ENCODE peak calls at places on chromosomes 5 and 9, in ten cellular contexts. P, S, T, O, L, Z, F, M, X and V are unnamed samples.

GRCh38 chr5:154647760-154648143 is 107.4 kb upstream of the LARP1 start:
- DNase-seq in P (no peak), S (no peak), T (no peak), O (no peak), L (no peak), Z (no peak), F (no peak), M (no peak), X (no peak), V (no peak)

GRCh38 chr5:62538017-62538942 is 40.3 kb upstream of the LRRC70 start:
- DNase-seq in P (no peak), S (no peak), T (no peak), O (peak; percentile 24), L (no peak), Z (no peak), F (no peak), M (peak; percentile 24), X (no peak), V (no peak)

GRCh38 chr9:27529316-27530278 is at the start of gene MOB3B:
- DNase-seq in P (peak; percentile 90), S (no peak), T (peak; percentile 75), O (peak; percentile 33), L (peak; percentile 55), Z (peak; percentile 95), F (peak; percentile 87), M (peak; percentile 21), X (peak; percentile 93), V (peak; percentile 62)

GRCh38 chr9:124500796-124501611 is 6.2 kb downstream of the NR5A1 start:
- DNase-seq in P (no peak), S (no peak), T (no peak), O (no peak), L (no peak), Z (no peak), F (peak; percentile 32), M (no peak), X (no peak), V (no peak)

GRCh38 chr9:81578606-81579005 is 110.7 kb downstream of the TLE1 start:
- DNase-seq in P (no peak), S (no peak), T (no peak), O (peak; percentile 88), L (no peak), Z (no peak), F (no peak), M (no peak), X (no peak), V (no peak)

GRCh38 chr5:128684951-128685350 is 146.9 kb upstream of the FBN2 start:
- DNase-seq in P (no peak), S (no peak), T (no peak), O (no peak), L (no peak), Z (no peak), F (no peak), M (no peak), X (no peak), V (no peak)

GRCh38 chr9:407255-407654 is 192.6 kb downstream of the DOCK8 start:
- DNase-seq in P (no peak), S (no peak), T (no peak), O (no peak), L (no peak), Z (no peak), F (no peak), M (no peak), X (no peak), V (no peak)

GRCh38 chr5:96896285-96896711 is 20.0 kb downstream of the ERAP2 start:
- DNase-seq in P (no peak), S (no peak), T (no peak), O (no peak), L (no peak), Z (no peak), F (no peak), M (no peak), X (no peak), V (no peak)

GRCh38 chr9:112361602-112362001 is 18.3 kb upstream of the HSDL2 start:
- DNase-seq in P (no peak), S (no peak), T (peak; percentile 58), O (peak; percentile 50), L (no peak), Z (no peak), F (no peak), M (peak; percentile 37), X (peak; percentile 56), V (no peak)

GRCh38 chr5:168184103-168184502 is 107.3 kb upstream of the WWC1 start:
- DNase-seq in P (no peak), S (no peak), T (no peak), O (no peak), L (no peak), Z (no peak), F (no peak), M (no peak), X (no peak), V (no peak)

GRCh38 chr5:83340511-83340918 is 131.0 kb upstream of the VCAN start:
- DNase-seq in P (no peak), S (no peak), T (no peak), O (no peak), L (no peak), Z (no peak), F (no peak), M (no peak), X (no peak), V (peak; percentile 5)

GRCh38 chr9:37903581-37903830 is 421 bp downstream of the SLC25A51 start:
- DNase-seq in P (peak; percentile 75), S (no peak), T (peak; percentile 43), O (peak; percentile 25), L (peak; percentile 53), Z (peak; percentile 62), F (no peak), M (peak; percentile 43), X (no peak), V (no peak)

GRCh38 chr5:65539827-65540226 is 23.1 kb downstream of the CENPK start:
- DNase-seq in P (no peak), S (no peak), T (peak; percentile 43), O (no peak), L (no peak), Z (no peak), F (no peak), M (no peak), X (no peak), V (no peak)

GRCh38 chr5:39130716-39131115 is 56.5 kb upstream of the RICTOR start:
- DNase-seq in P (no peak), S (no peak), T (no peak), O (no peak), L (no peak), Z (no peak), F (no peak), M (no peak), X (no peak), V (no peak)

GRCh38 chr5:40754381-40755092 is 1.2 kb downstream of the TTC33 start:
- DNase-seq in P (no peak), S (no peak), T (no peak), O (no peak), L (no peak), Z (no peak), F (no peak), M (no peak), X (no peak), V (no peak)

GRCh38 chr5:147617191-147617606 is 107.3 kb upstream of the DPYSL3 start:
- DNase-seq in P (no peak), S (no peak), T (no peak), O (no peak), L (no peak), Z (no peak), F (no peak), M (no peak), X (no peak), V (no peak)

GRCh38 chr9:95459218-95459617 is 57.6 kb downstream of the PTCH1 start:
- DNase-seq in P (no peak), S (no peak), T (no peak), O (no peak), L (no peak), Z (no peak), F (no peak), M (no peak), X (no peak), V (no peak)

GRCh38 chr5:52888363-52888762 is 100.6 kb downstream of the ITGA1 start:
- DNase-seq in P (no peak), S (no peak), T (no peak), O (no peak), L (no peak), Z (no peak), F (no peak), M (no peak), X (no peak), V (no peak)

GRCh38 chr5:77741608-77742007 is 34.5 kb downstream of the TBCA start:
- DNase-seq in P (no peak), S (no peak), T (no peak), O (no peak), L (no peak), Z (no peak), F (no peak), M (no peak), X (no peak), V (no peak)

GRCh38 chr9:13568446-13568845 is 289.0 kb upstream of the MPDZ start:
- DNase-seq in P (no peak), S (no peak), T (no peak), O (no peak), L (no peak), Z (no peak), F (no peak), M (no peak), X (peak; percentile 8), V (no peak)

GRCh38 chr9:129841071-129841470 is 5.8 kb downstream of the USP20 start:
- DNase-seq in P (no peak), S (no peak), T (no peak), O (no peak), L (no peak), Z (no peak), F (no peak), M (no peak), X (no peak), V (no peak)

GRCh38 chr9:70205366-70206020 is 53.3 kb upstream of the SMC5 start:
- DNase-seq in P (no peak), S (no peak), T (no peak), O (no peak), L (no peak), Z (no peak), F (no peak), M (no peak), X (no peak), V (no peak)

GRCh38 chr9:14306672-14307646 is 7.0 kb downstream of the NFIB start:
- DNase-seq in P (no peak), S (no peak), T (no peak), O (no peak), L (no peak), Z (no peak), F (no peak), M (no peak), X (no peak), V (no peak)

GRCh38 chr5:41843456-41844112 is 26.6 kb downstream of the OXCT1 start:
- DNase-seq in P (no peak), S (no peak), T (peak; percentile 61), O (peak; percentile 54), L (no peak), Z (no peak), F (no peak), M (peak; percentile 41), X (peak; percentile 54), V (no peak)

GRCh38 chr5:144028058-144028457 is 142.4 kb downstream of the YIPF5 start:
- DNase-seq in P (no peak), S (no peak), T (no peak), O (no peak), L (no peak), Z (no peak), F (no peak), M (no peak), X (peak; percentile 11), V (no peak)

GRCh38 chr9:892123-892522 is 50.6 kb downstream of the DMRT1 start:
- DNase-seq in P (no peak), S (no peak), T (no peak), O (no peak), L (no peak), Z (no peak), F (no peak), M (no peak), X (no peak), V (no peak)

GRCh38 chr9:87292449-87293191 is 205.0 kb upstream of the DAPK1 start:
- DNase-seq in P (no peak), S (no peak), T (no peak), O (no peak), L (no peak), Z (no peak), F (no peak), M (no peak), X (no peak), V (no peak)

GRCh38 chr5:173707392-173707791 is 90.9 kb upstream of the BOD1 start:
- DNase-seq in P (peak; percentile 92), S (peak; percentile 69), T (no peak), O (no peak), L (peak; percentile 58), Z (peak; percentile 48), F (no peak), M (no peak), X (no peak), V (no peak)